ENCODE peak calls at places on chromosomes 5 and 9, in ten cellular contexts. One of them, this sample, is unnamed.

GRCh38 chr5:96691503-96692303 is 29.5 kb downstream of the CAST start:
- DNase-seq in HepG2: peak; percentile 42
- DNase-seq in NCI-H460: no peak
- DNase-seq in AG08396: no peak
- DNase-seq in left lobe of liver: peak; percentile 82
- DNase-seq in NCI-H1092: no peak
- DNase-seq in CD8-positive, alpha-beta memory T cell: no peak
- DNase-seq in NCI-H1105 treated with DMSO at 0.1 percent for 48 hours: no peak
- DNase-seq in GM23248: peak; percentile 75
- DNase-seq in EH: peak; percentile 80
- DNase-seq in this sample: no peak

GRCh38 chr5:135188233-135188909 is 154.3 kb upstream of the PITX1 start:
- DNase-seq in NCI-H1105 treated with DMSO at 0.1 percent for 48 hours: no peak
- DNase-seq in left lobe of liver: no peak
- DNase-seq in NCI-H1092: no peak
- DNase-seq in GM23248: no peak
- DNase-seq in CD8-positive, alpha-beta memory T cell: no peak
- DNase-seq in AG08396: no peak
- DNase-seq in EH: no peak
- DNase-seq in NCI-H460: no peak
- DNase-seq in HepG2: no peak
- DNase-seq in this sample: no peak

GRCh38 chr9:127382541-127382940 is 14.4 kb upstream of the SLC2A8 start:
- DNase-seq in GM23248: no peak
- DNase-seq in EH: no peak
- DNase-seq in NCI-H1105 treated with DMSO at 0.1 percent for 48 hours: no peak
- DNase-seq in AG08396: no peak
- DNase-seq in left lobe of liver: no peak
- DNase-seq in CD8-positive, alpha-beta memory T cell: no peak
- DNase-seq in NCI-H460: no peak
- DNase-seq in HepG2: no peak
- DNase-seq in NCI-H1092: no peak
- DNase-seq in this sample: no peak

GRCh38 chr5:130479045-130479804 is 575.0 kb downstream of the CHSY3 start:
- DNase-seq in GM23248: no peak
- DNase-seq in left lobe of liver: no peak
- DNase-seq in CD8-positive, alpha-beta memory T cell: no peak
- DNase-seq in EH: no peak
- DNase-seq in NCI-H460: no peak
- DNase-seq in HepG2: no peak
- DNase-seq in NCI-H1105 treated with DMSO at 0.1 percent for 48 hours: no peak
- DNase-seq in NCI-H1092: no peak
- DNase-seq in AG08396: no peak
- DNase-seq in this sample: no peak

GRCh38 chr5:34511915-34512314 is 144.2 kb upstream of the RAI14 start:
- DNase-seq in GM23248: no peak
- DNase-seq in NCI-H1092: no peak
- DNase-seq in NCI-H460: no peak
- DNase-seq in AG08396: no peak
- DNase-seq in left lobe of liver: no peak
- DNase-seq in EH: no peak
- DNase-seq in NCI-H1105 treated with DMSO at 0.1 percent for 48 hours: no peak
- DNase-seq in CD8-positive, alpha-beta memory T cell: no peak
- DNase-seq in HepG2: no peak
- DNase-seq in this sample: no peak

GRCh38 chr5:64532657-64533056 is 26.8 kb downstream of the RGS7BP start:
- DNase-seq in NCI-H460: no peak
- DNase-seq in GM23248: no peak
- DNase-seq in EH: no peak
- DNase-seq in HepG2: no peak
- DNase-seq in NCI-H1105 treated with DMSO at 0.1 percent for 48 hours: no peak
- DNase-seq in NCI-H1092: no peak
- DNase-seq in CD8-positive, alpha-beta memory T cell: no peak
- DNase-seq in AG08396: no peak
- DNase-seq in left lobe of liver: no peak
- DNase-seq in this sample: no peak

GRCh38 chr5:32223972-32224608 is 50.0 kb upstream of the GOLPH3 start:
- DNase-seq in NCI-H460: peak; percentile 9
- DNase-seq in GM23248: peak; percentile 77
- DNase-seq in NCI-H1092: no peak
- DNase-seq in EH: peak; percentile 94
- DNase-seq in AG08396: peak; percentile 81
- DNase-seq in left lobe of liver: no peak
- DNase-seq in CD8-positive, alpha-beta memory T cell: no peak
- DNase-seq in HepG2: peak; percentile 75
- DNase-seq in NCI-H1105 treated with DMSO at 0.1 percent for 48 hours: no peak
- DNase-seq in this sample: no peak

GRCh38 chr9:92897323-92897722 is 19.5 kb upstream of the ZNF484 start:
- DNase-seq in CD8-positive, alpha-beta memory T cell: no peak
- DNase-seq in GM23248: no peak
- DNase-seq in HepG2: no peak
- DNase-seq in NCI-H1092: no peak
- DNase-seq in NCI-H1105 treated with DMSO at 0.1 percent for 48 hours: no peak
- DNase-seq in AG08396: no peak
- DNase-seq in EH: no peak
- DNase-seq in NCI-H460: no peak
- DNase-seq in left lobe of liver: no peak
- DNase-seq in this sample: no peak

GRCh38 chr5:141412853-141413539 is at the start of gene PCDHGA10:
- DNase-seq in NCI-H460: peak; percentile 82
- DNase-seq in left lobe of liver: peak; percentile 62
- DNase-seq in AG08396: peak; percentile 81
- DNase-seq in CD8-positive, alpha-beta memory T cell: peak; percentile 61
- DNase-seq in HepG2: peak; percentile 15
- DNase-seq in NCI-H1092: no peak
- DNase-seq in NCI-H1105 treated with DMSO at 0.1 percent for 48 hours: no peak
- DNase-seq in GM23248: peak; percentile 94
- DNase-seq in EH: peak; percentile 72
- DNase-seq in this sample: peak; percentile 86

GRCh38 chr5:58496488-58496887 is 5.3 kb downstream of the GAPT start:
- DNase-seq in CD8-positive, alpha-beta memory T cell: no peak
- DNase-seq in GM23248: no peak
- DNase-seq in EH: no peak
- DNase-seq in NCI-H1092: no peak
- DNase-seq in AG08396: no peak
- DNase-seq in NCI-H460: no peak
- DNase-seq in HepG2: no peak
- DNase-seq in NCI-H1105 treated with DMSO at 0.1 percent for 48 hours: no peak
- DNase-seq in left lobe of liver: no peak
- DNase-seq in this sample: no peak

GRCh38 chr9:128635266-128636023 is 21.2 kb downstream of the DYNC2I2 start:
- DNase-seq in NCI-H1092: peak; percentile 41
- DNase-seq in GM23248: peak; percentile 99
- DNase-seq in HepG2: peak; percentile 92
- DNase-seq in left lobe of liver: peak; percentile 89
- DNase-seq in NCI-H1105 treated with DMSO at 0.1 percent for 48 hours: peak; percentile 68
- DNase-seq in NCI-H460: peak; percentile 98
- DNase-seq in EH: peak; percentile 98
- DNase-seq in AG08396: peak; percentile 97
- DNase-seq in CD8-positive, alpha-beta memory T cell: peak; percentile 47
- DNase-seq in this sample: no peak

GRCh38 chr9:104931256-104931655 is 3.3 kb upstream of the ABCA1 start:
- DNase-seq in CD8-positive, alpha-beta memory T cell: no peak
- DNase-seq in GM23248: no peak
- DNase-seq in NCI-H1092: no peak
- DNase-seq in HepG2: no peak
- DNase-seq in AG08396: no peak
- DNase-seq in left lobe of liver: no peak
- DNase-seq in NCI-H1105 treated with DMSO at 0.1 percent for 48 hours: no peak
- DNase-seq in NCI-H460: no peak
- DNase-seq in EH: no peak
- DNase-seq in this sample: no peak

GRCh38 chr5:179342577-179342976 is 2.7 kb downstream of the ADAMTS2 start:
- DNase-seq in HepG2: no peak
- DNase-seq in NCI-H1105 treated with DMSO at 0.1 percent for 48 hours: no peak
- DNase-seq in CD8-positive, alpha-beta memory T cell: no peak
- DNase-seq in NCI-H1092: no peak
- DNase-seq in AG08396: peak; percentile 83
- DNase-seq in NCI-H460: no peak
- DNase-seq in GM23248: peak; percentile 87
- DNase-seq in left lobe of liver: no peak
- DNase-seq in EH: peak; percentile 84
- DNase-seq in this sample: no peak

GRCh38 chr5:115463985-115464384 is 80.6 kb downstream of the FEM1C start:
- DNase-seq in left lobe of liver: no peak
- DNase-seq in CD8-positive, alpha-beta memory T cell: no peak
- DNase-seq in AG08396: no peak
- DNase-seq in NCI-H1092: no peak
- DNase-seq in EH: no peak
- DNase-seq in NCI-H460: no peak
- DNase-seq in NCI-H1105 treated with DMSO at 0.1 percent for 48 hours: no peak
- DNase-seq in HepG2: no peak
- DNase-seq in GM23248: no peak
- DNase-seq in this sample: no peak

GRCh38 chr5:143011621-143012020 is 241.4 kb downstream of the ARHGAP26 start:
- DNase-seq in GM23248: peak; percentile 56
- DNase-seq in AG08396: no peak
- DNase-seq in CD8-positive, alpha-beta memory T cell: no peak
- DNase-seq in NCI-H1105 treated with DMSO at 0.1 percent for 48 hours: no peak
- DNase-seq in left lobe of liver: no peak
- DNase-seq in HepG2: peak; percentile 92
- DNase-seq in NCI-H1092: peak; percentile 66
- DNase-seq in NCI-H460: no peak
- DNase-seq in EH: peak; percentile 54
- DNase-seq in this sample: no peak

GRCh38 chr9:114097613-114098020 is 1.5 kb downstream of the KIF12 start:
- DNase-seq in EH: peak; percentile 24
- DNase-seq in CD8-positive, alpha-beta memory T cell: no peak
- DNase-seq in NCI-H460: no peak
- DNase-seq in NCI-H1092: no peak
- DNase-seq in GM23248: peak; percentile 25
- DNase-seq in HepG2: no peak
- DNase-seq in AG08396: no peak
- DNase-seq in NCI-H1105 treated with DMSO at 0.1 percent for 48 hours: no peak
- DNase-seq in left lobe of liver: no peak
- DNase-seq in this sample: no peak

GRCh38 chr9:85600675-85601263 is 141.0 kb downstream of the AGTPBP1 start:
- DNase-seq in left lobe of liver: no peak
- DNase-seq in CD8-positive, alpha-beta memory T cell: peak; percentile 55
- DNase-seq in EH: peak; percentile 14
- DNase-seq in NCI-H1105 treated with DMSO at 0.1 percent for 48 hours: no peak
- DNase-seq in NCI-H1092: no peak
- DNase-seq in GM23248: no peak
- DNase-seq in AG08396: no peak
- DNase-seq in NCI-H460: no peak
- DNase-seq in HepG2: no peak
- DNase-seq in this sample: no peak

GRCh38 chr9:19122490-19123042 is 4.7 kb downstream of the PLIN2 start:
- DNase-seq in GM23248: peak; percentile 29
- DNase-seq in NCI-H460: no peak
- DNase-seq in EH: no peak
- DNase-seq in AG08396: no peak
- DNase-seq in HepG2: no peak
- DNase-seq in NCI-H1105 treated with DMSO at 0.1 percent for 48 hours: no peak
- DNase-seq in CD8-positive, alpha-beta memory T cell: no peak
- DNase-seq in NCI-H1092: no peak
- DNase-seq in left lobe of liver: no peak
- DNase-seq in this sample: no peak

GRCh38 chr9:89986190-89986589 is 381.4 kb downstream of the GADD45G start:
- DNase-seq in NCI-H1092: no peak
- DNase-seq in CD8-positive, alpha-beta memory T cell: no peak
- DNase-seq in NCI-H460: no peak
- DNase-seq in HepG2: no peak
- DNase-seq in NCI-H1105 treated with DMSO at 0.1 percent for 48 hours: no peak
- DNase-seq in GM23248: no peak
- DNase-seq in AG08396: no peak
- DNase-seq in left lobe of liver: no peak
- DNase-seq in EH: no peak
- DNase-seq in this sample: no peak

GRCh38 chr5:180830253-180831138 is 27.9 kb upstream of the MGAT1 start:
- DNase-seq in EH: peak; percentile 58
- DNase-seq in CD8-positive, alpha-beta memory T cell: peak; percentile 84
- DNase-seq in NCI-H1092: no peak
- DNase-seq in left lobe of liver: peak; percentile 81
- DNase-seq in HepG2: no peak
- DNase-seq in GM23248: peak; percentile 79
- DNase-seq in NCI-H460: no peak
- DNase-seq in NCI-H1105 treated with DMSO at 0.1 percent for 48 hours: peak; percentile 34
- DNase-seq in AG08396: peak; percentile 57
- DNase-seq in this sample: peak; percentile 74

GRCh38 chr5:167688731-167689130 is 602.7 kb upstream of the WWC1 start:
- DNase-seq in NCI-H1092: no peak
- DNase-seq in EH: no peak
- DNase-seq in left lobe of liver: no peak
- DNase-seq in CD8-positive, alpha-beta memory T cell: no peak
- DNase-seq in HepG2: no peak
- DNase-seq in NCI-H1105 treated with DMSO at 0.1 percent for 48 hours: no peak
- DNase-seq in GM23248: peak; percentile 58
- DNase-seq in NCI-H460: no peak
- DNase-seq in AG08396: no peak
- DNase-seq in this sample: no peak

GRCh38 chr9:102497709-102498108 is 497.4 kb upstream of the CYLC2 start:
- DNase-seq in NCI-H1105 treated with DMSO at 0.1 percent for 48 hours: no peak
- DNase-seq in NCI-H1092: no peak
- DNase-seq in GM23248: no peak
- DNase-seq in EH: no peak
- DNase-seq in CD8-positive, alpha-beta memory T cell: no peak
- DNase-seq in AG08396: no peak
- DNase-seq in HepG2: no peak
- DNase-seq in left lobe of liver: no peak
- DNase-seq in NCI-H460: no peak
- DNase-seq in this sample: no peak

GRCh38 chr5:158147227-158147626 is 288.3 kb upstream of the CLINT1 start:
- DNase-seq in CD8-positive, alpha-beta memory T cell: no peak
- DNase-seq in NCI-H1105 treated with DMSO at 0.1 percent for 48 hours: no peak
- DNase-seq in NCI-H1092: no peak
- DNase-seq in EH: peak; percentile 45
- DNase-seq in AG08396: no peak
- DNase-seq in NCI-H460: no peak
- DNase-seq in GM23248: no peak
- DNase-seq in HepG2: no peak
- DNase-seq in left lobe of liver: no peak
- DNase-seq in this sample: no peak

GRCh38 chr9:97307091-97307490 is 368 bp upstream of the CCDC180 start:
- DNase-seq in AG08396: peak; percentile 54
- DNase-seq in NCI-H1092: no peak
- DNase-seq in NCI-H1105 treated with DMSO at 0.1 percent for 48 hours: no peak
- DNase-seq in GM23248: peak; percentile 86
- DNase-seq in NCI-H460: no peak
- DNase-seq in EH: peak; percentile 36
- DNase-seq in left lobe of liver: peak; percentile 70
- DNase-seq in HepG2: no peak
- DNase-seq in CD8-positive, alpha-beta memory T cell: no peak
- DNase-seq in this sample: no peak

GRCh38 chr5:91182763-91183162 is 200.4 kb downstream of the ARRDC3 start:
- DNase-seq in NCI-H1105 treated with DMSO at 0.1 percent for 48 hours: no peak
- DNase-seq in HepG2: no peak
- DNase-seq in GM23248: peak; percentile 75
- DNase-seq in left lobe of liver: no peak
- DNase-seq in AG08396: no peak
- DNase-seq in CD8-positive, alpha-beta memory T cell: no peak
- DNase-seq in EH: peak; percentile 34
- DNase-seq in NCI-H460: no peak
- DNase-seq in NCI-H1092: no peak
- DNase-seq in this sample: no peak

GRCh38 chr5:7320641-7321170 is 75.2 kb upstream of the ADCY2 start:
- DNase-seq in CD8-positive, alpha-beta memory T cell: no peak
- DNase-seq in GM23248: peak; percentile 33
- DNase-seq in HepG2: no peak
- DNase-seq in left lobe of liver: no peak
- DNase-seq in NCI-H460: no peak
- DNase-seq in AG08396: no peak
- DNase-seq in NCI-H1105 treated with DMSO at 0.1 percent for 48 hours: no peak
- DNase-seq in EH: peak; percentile 16
- DNase-seq in NCI-H1092: no peak
- DNase-seq in this sample: no peak

GRCh38 chr5:4005335-4005734 is 409.7 kb downstream of the IRX1 start:
- DNase-seq in NCI-H1092: no peak
- DNase-seq in EH: no peak
- DNase-seq in left lobe of liver: no peak
- DNase-seq in NCI-H1105 treated with DMSO at 0.1 percent for 48 hours: no peak
- DNase-seq in NCI-H460: no peak
- DNase-seq in CD8-positive, alpha-beta memory T cell: no peak
- DNase-seq in AG08396: no peak
- DNase-seq in GM23248: no peak
- DNase-seq in HepG2: no peak
- DNase-seq in this sample: no peak

GRCh38 chr9:95344735-95345134 is 27.2 kb upstream of the FANCC start:
- DNase-seq in HepG2: no peak
- DNase-seq in CD8-positive, alpha-beta memory T cell: no peak
- DNase-seq in NCI-H1105 treated with DMSO at 0.1 percent for 48 hours: no peak
- DNase-seq in NCI-H1092: no peak
- DNase-seq in AG08396: no peak
- DNase-seq in GM23248: no peak
- DNase-seq in left lobe of liver: no peak
- DNase-seq in EH: no peak
- DNase-seq in NCI-H460: no peak
- DNase-seq in this sample: no peak